ENCODE peak calls at places on chromosome 14, in nine cellular contexts. N is SW480; F is activated T-cell treated with anti-CD3 and anti-CD28 coated beads, Interleukin-2, amount 50 U/mL, for 24 hours; Z is fibroblast of lung; A is HFF-Myc; D is iris pigment epithelial cell; H is islet precursor cell; M is CD14-positive monocyte; K is activated CD8-positive, alpha-beta memory T cell treated with anti-CD3 and anti-CD28 coated beads for 1 hour. X is an unnamed sample.

GRCh38 chr14:93991212-93991611 is 5.9 kb upstream of the CCDC197 start:
- DNase-seq in Z (no peak), M (no peak), F (no peak), D (no peak), K (no peak), A (no peak), N (no peak), H (no peak), X (no peak)

GRCh38 chr14:91352101-91352500 is 65.5 kb downstream of the CCDC88C start:
- DNase-seq in A (no peak), N (no peak), K (no peak), H (no peak), D (peak), F (peak), Z (peak), M (no peak), X (peak)

GRCh38 chr14:42563313-42563712 is 956.6 kb downstream of the LRFN5 start:
- DNase-seq in M (no peak), F (no peak), H (no peak), Z (no peak), N (no peak), A (no peak), D (no peak), K (no peak), X (no peak)

GRCh38 chr14:37865719-37866549 is 270.5 kb downstream of the TTC6 start:
- DNase-seq in D (no peak), N (no peak), Z (peak), A (no peak), H (no peak), K (no peak), M (no peak), F (no peak), X (no peak)

GRCh38 chr14:95683793-95684192 is 2.4 kb upstream of the TCL1B start:
- DNase-seq in A (no peak), D (no peak), K (no peak), N (peak), H (peak), M (no peak), Z (no peak), F (peak), X (no peak)

GRCh38 chr14:64040044-64040443 is 187.2 kb downstream of the SYNE2 start:
- DNase-seq in H (no peak), M (no peak), Z (peak), N (no peak), D (peak), A (no peak), K (no peak), F (no peak), X (peak)

GRCh38 chr14:38150075-38150474 is 57.6 kb upstream of the SSTR1 start:
- DNase-seq in Z (no peak), M (no peak), F (no peak), H (no peak), K (no peak), A (no peak), N (no peak), D (no peak), X (no peak)

GRCh38 chr14:69137456-69138188 is 15.3 kb downstream of the DCAF5 start:
- DNase-seq in Z (peak), M (no peak), F (no peak), H (no peak), D (peak), K (no peak), A (no peak), N (no peak), X (peak)

GRCh38 chr14:69636051-69636639 is 24.7 kb downstream of the SUSD6 start:
- DNase-seq in K (no peak), H (no peak), F (peak), D (no peak), N (no peak), A (no peak), M (no peak), Z (no peak), X (no peak)

GRCh38 chr14:99342204-99342603 is 70.2 kb upstream of the BCL11B start:
- DNase-seq in D (no peak), Z (no peak), K (no peak), H (no peak), F (no peak), M (no peak), A (no peak), N (no peak), X (no peak)

GRCh38 chr14:99659333-99659741 is 14.4 kb downstream of the HHIPL1 start:
- DNase-seq in M (no peak), F (no peak), D (no peak), Z (no peak), K (no peak), A (no peak), N (no peak), H (no peak), X (no peak)

GRCh38 chr14:105010891-105011291 is 10.0 kb downstream of the CDCA4 start:
- DNase-seq in Z (no peak), F (no peak), H (no peak), K (no peak), D (no peak), A (no peak), N (no peak), M (no peak), X (no peak)

GRCh38 chr14:95876769-95877490 is at the start of gene TUNAR:
- DNase-seq in A (no peak), K (no peak), D (no peak), N (no peak), H (no peak), M (no peak), Z (peak), F (no peak), X (no peak)

GRCh38 chr14:62436256-62436655 is 609.0 kb downstream of the KCNH5 start:
- DNase-seq in D (no peak), A (no peak), H (no peak), N (no peak), F (no peak), M (no peak), Z (peak), K (no peak), X (no peak)

GRCh38 chr14:68704736-68705720 is 87.8 kb downstream of the ZFP36L1 start:
- DNase-seq in N (no peak), K (no peak), D (peak), M (no peak), F (no peak), H (peak), Z (peak), A (no peak), X (peak)

GRCh38 chr14:103897075-103897947 is 30.9 kb upstream of the TDRD9 start:
- DNase-seq in M (no peak), Z (no peak), F (no peak), D (no peak), A (no peak), H (no peak), K (no peak), N (no peak), X (no peak)

GRCh38 chr14:34208532-34208931 is 253.5 kb downstream of the SPTSSA start:
- DNase-seq in M (no peak), F (no peak), Z (no peak), H (no peak), N (no peak), D (no peak), A (no peak), K (no peak), X (no peak)

GRCh38 chr14:88426271-88426670 is 40.8 kb downstream of the SPATA7 start:
- DNase-seq in N (no peak), A (no peak), D (peak), M (no peak), H (no peak), Z (peak), K (no peak), F (no peak), X (peak)